ENCODE peak calls at places on chromosomes 5 and 9, in four cellular contexts. N is stomach, U is IMR-90, D is body of pancreas. W is an unnamed sample.

GRCh38 chr5:159038907-159039306 is 60.8 kb downstream of the EBF1 start:
- DNase-seq in U (peak; percentile 90), D (no peak), N (no peak), W (no peak)

GRCh38 chr9:7347556-7347955 is 452.0 kb downstream of the DMAC1 start:
- DNase-seq in U (no peak), N (no peak), D (no peak), W (no peak)

GRCh38 chr9:19408693-19409405 is at the start of gene ACER2:
- DNase-seq in N (peak; percentile 98), D (peak; percentile 98), U (peak; percentile 84), W (peak; percentile 92)

GRCh38 chr5:100776244-100776643 is 126.8 kb downstream of the ST8SIA4 start:
- DNase-seq in D (no peak), U (peak; percentile 10), N (no peak), W (no peak)

GRCh38 chr9:81814794-81815464 is 113.3 kb upstream of the SPATA31D4 start:
- DNase-seq in D (no peak), U (no peak), N (no peak), W (no peak)

GRCh38 chr5:74765929-74766328 is 988 bp downstream of the GFM2 start:
- DNase-seq in U (no peak), N (no peak), D (no peak), W (no peak)

GRCh38 chr9:79639354-79639753 is 67.6 kb downstream of the TLE4 start:
- DNase-seq in N (no peak), D (no peak), U (peak; percentile 43), W (no peak)

GRCh38 chr9:18741880-18742279 is 267.9 kb downstream of the ADAMTSL1 start:
- DNase-seq in U (no peak), N (no peak), D (no peak), W (no peak)

GRCh38 chr5:81856948-81857928 is 106.3 kb upstream of the SSBP2 start:
- DNase-seq in D (peak; percentile 83), N (peak; percentile 55), U (no peak), W (peak; percentile 47)

GRCh38 chr9:129885018-129885669 is 49.9 kb downstream of the USP20 start:
- DNase-seq in U (no peak), D (peak; percentile 56), N (peak; percentile 54), W (peak; percentile 42)

GRCh38 chr5:41128291-41128690 is 57.1 kb upstream of the MROH2B start:
- DNase-seq in U (no peak), N (no peak), D (no peak), W (no peak)

GRCh38 chr9:91898451-91899433 is 51.3 kb downstream of the ROR2 start:
- DNase-seq in N (peak; percentile 39), U (peak; percentile 50), D (peak; percentile 39), W (peak; percentile 67)

GRCh38 chr9:107175039-107175438 is 108.0 kb upstream of the RAD23B start:
- DNase-seq in U (no peak), D (no peak), N (peak; percentile 29), W (no peak)

GRCh38 chr9:2755285-2755684 is 38.0 kb downstream of the KCNV2 start:
- DNase-seq in D (no peak), N (no peak), U (no peak), W (no peak)

GRCh38 chr9:91033802-91034201 is 232.2 kb downstream of the SYK start:
- DNase-seq in U (no peak), N (no peak), D (peak; percentile 37), W (peak; percentile 22)

GRCh38 chr5:945691-946541 is 53.2 kb downstream of the TRIP13 start:
- DNase-seq in U (no peak), D (no peak), N (no peak), W (peak; percentile 10)

GRCh38 chr5:76849767-76850291 is at the start of gene S100Z:
- DNase-seq in N (no peak), D (no peak), U (no peak), W (no peak)

GRCh38 chr5:171432581-171433351 is 13.3 kb downstream of the FGF18 start:
- DNase-seq in U (no peak), D (peak; percentile 2), N (no peak), W (no peak)

GRCh38 chr9:121634800-121635261 is 16.6 kb upstream of the DAB2IP start:
- DNase-seq in D (no peak), N (no peak), U (peak; percentile 13), W (no peak)

GRCh38 chr9:15144567-15145174 is 162.3 kb downstream of the TTC39B start:
- DNase-seq in D (no peak), U (no peak), N (no peak), W (peak; percentile 37)

GRCh38 chr9:127057970-127058644 is 64.3 kb downstream of the ANGPTL2 start:
- DNase-seq in N (peak; percentile 27), D (no peak), U (peak; percentile 31), W (no peak)

GRCh38 chr5:141383345-141383744 is 803 bp downstream of the PCDHGA7 start:
- DNase-seq in U (no peak), D (no peak), N (no peak), W (no peak)

GRCh38 chr9:126470251-126470993 is 143.3 kb upstream of the LMX1B start:
- DNase-seq in D (no peak), U (no peak), N (no peak), W (no peak)

GRCh38 chr9:130712564-130713285 is 19.1 kb downstream of the EXOSC2 start:
- DNase-seq in D (peak; percentile 100), N (peak; percentile 99), U (peak; percentile 98), W (peak; percentile 98)

GRCh38 chr9:87569008-87569908 is 71.6 kb downstream of the DAPK1 start:
- DNase-seq in N (no peak), U (no peak), D (peak; percentile 48), W (no peak)

GRCh38 chr5:158832736-158833135 is 267.0 kb downstream of the EBF1 start:
- DNase-seq in U (no peak), N (no peak), D (no peak), W (no peak)

GRCh38 chr9:34547960-34548603 is 25.3 kb upstream of the ENHO start:
- DNase-seq in U (peak; percentile 51), N (peak; percentile 70), D (peak; percentile 91), W (peak; percentile 57)

GRCh38 chr5:6634327-6634713 is 1.1 kb downstream of the SRD5A1 start:
- DNase-seq in D (no peak), N (no peak), U (no peak), W (no peak)

GRCh38 chr9:132141364-132141947 is 20.4 kb upstream of the NTNG2 start:
- DNase-seq in D (peak; percentile 57), N (peak; percentile 39), U (no peak), W (no peak)

GRCh38 chr5:159095218-159095617 is 4.5 kb downstream of the EBF1 start:
- DNase-seq in U (no peak), D (no peak), N (no peak), W (peak; percentile 26)

GRCh38 chr5:32071351-32071944 is 102.7 kb downstream of the GOLPH3 start:
- DNase-seq in D (no peak), N (no peak), U (no peak), W (peak; percentile 39)

GRCh38 chr5:157900644-157901043 is 41.7 kb upstream of the CLINT1 start:
- DNase-seq in D (no peak), U (no peak), N (no peak), W (no peak)

GRCh38 chr5:174737335-174737734 is 13.0 kb downstream of the MSX2 start:
- DNase-seq in D (no peak), U (peak; percentile 36), N (no peak), W (no peak)

GRCh38 chr5:37882636-37883035 is 42.8 kb upstream of the GDNF start:
- DNase-seq in N (no peak), D (no peak), U (peak; percentile 80), W (no peak)

GRCh38 chr9:104993291-104993963 is 65.5 kb upstream of the ABCA1 start:
- DNase-seq in D (peak; percentile 69), U (peak; percentile 86), N (peak; percentile 52), W (peak; percentile 67)

GRCh38 chr5:174323878-174324281 is 278.4 kb downstream of the NSG2 start:
- DNase-seq in N (no peak), U (peak; percentile 58), D (peak; percentile 38), W (no peak)

GRCh38 chr9:136625101-136626065 is 37.3 kb upstream of the EGFL7 start:
- DNase-seq in N (peak; percentile 92), D (peak; percentile 95), U (peak; percentile 31), W (peak; percentile 73)
- TF ChIP-seq POLR2A in N (no peak), D (no peak), U (no peak), W (peak; percentile 15)

GRCh38 chr5:172878585-172879433 is 44.8 kb downstream of the ERGIC1 start:
- DNase-seq in U (peak; percentile 74), D (no peak), N (no peak), W (peak; percentile 38)
- TF ChIP-seq POLR2A in U (no peak), D (no peak), N (no peak), W (no peak)

GRCh38 chr9:95930314-95930713 is 54.8 kb downstream of the ERCC6L2 start:
- DNase-seq in N (no peak), D (no peak), U (no peak), W (no peak)
- TF ChIP-seq POLR2A in N (no peak), D (no peak), U (no peak), W (no peak)

DNA sequence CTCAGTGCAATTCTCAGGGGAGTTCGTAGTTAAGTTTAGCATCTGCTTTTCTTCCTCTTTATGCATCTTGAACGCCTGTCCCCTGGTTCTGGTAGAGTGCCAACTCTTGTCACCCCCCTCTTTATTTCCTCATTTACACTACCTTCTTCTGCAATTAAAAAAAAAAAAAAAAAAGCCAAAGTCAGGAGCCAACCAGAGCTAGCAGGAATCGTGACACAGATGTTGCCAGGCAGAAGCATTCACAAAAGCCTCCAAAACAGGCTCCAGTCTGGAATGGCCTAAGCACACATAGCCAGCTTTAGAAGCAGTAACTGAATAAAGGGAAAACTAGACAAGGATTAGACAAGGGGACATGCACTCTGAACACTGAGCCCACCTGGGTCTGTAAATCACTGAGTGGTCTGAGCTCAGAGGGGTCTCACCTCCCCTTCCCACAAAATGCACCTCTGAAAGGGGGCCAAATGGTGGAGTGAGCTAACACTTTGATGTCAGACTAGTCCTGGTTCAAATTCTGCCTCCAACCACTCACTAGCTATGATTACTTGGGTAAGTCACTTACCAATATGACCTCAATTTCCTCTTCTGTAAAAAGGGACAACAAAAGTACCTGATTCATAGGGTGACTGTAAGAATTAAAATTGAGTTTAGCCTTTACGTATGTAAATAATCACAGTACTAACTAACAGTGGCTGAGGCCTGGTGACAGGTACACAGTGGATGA is 2.0 kb downstream of the CD74 start:
- DNase-seq in U (peak; percentile 74), D (peak; percentile 72), N (peak; percentile 79), W (peak; percentile 64)
- TF ChIP-seq POLR2A in U (no peak), D (no peak), N (no peak), W (no peak)

DNA sequence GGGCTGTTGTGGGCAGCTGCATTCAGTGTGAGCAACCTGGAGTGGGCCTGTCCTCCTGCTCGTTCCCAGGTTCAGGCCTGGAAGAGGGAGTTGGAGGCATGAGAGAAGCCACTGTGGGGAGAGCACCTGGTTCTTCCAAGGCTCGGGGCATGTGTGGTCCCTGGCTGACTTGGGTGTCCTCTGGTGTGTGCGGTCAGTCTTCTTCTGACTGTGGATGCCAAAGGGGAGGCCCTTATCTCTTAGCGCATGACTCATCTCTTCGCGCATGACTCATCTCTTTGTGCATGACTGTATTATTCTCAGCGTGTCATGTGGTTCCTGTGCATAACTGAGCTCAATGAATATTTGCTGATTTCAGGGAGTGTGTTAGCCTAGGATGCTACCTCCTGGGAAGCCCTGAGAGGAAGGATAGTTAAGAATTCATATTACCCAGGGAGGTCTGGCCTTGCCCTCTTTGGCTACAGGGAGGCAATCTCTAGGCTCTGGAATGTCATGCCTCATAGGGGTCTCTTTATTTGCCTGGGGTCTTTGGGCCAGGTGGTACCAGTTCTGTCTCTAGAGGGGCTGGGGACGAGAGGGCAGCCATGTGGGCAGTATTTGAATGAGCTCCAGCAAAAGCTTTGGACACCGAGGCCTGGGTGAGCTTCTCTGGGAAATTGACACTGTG is 188.7 kb downstream of the HSPA4 start:
- DNase-seq in D (no peak), U (peak; percentile 99), N (peak; percentile 50), W (peak; percentile 51)
- TF ChIP-seq POLR2A in D (no peak), U (no peak), N (no peak), W (no peak)

W was measured in uterus.